ENCODE peak calls at places on chromosomes 2 and 18, in six cellular contexts. G, W, I, O, S and C are unnamed samples.

GRCh38 chr2:67574230-67574629 is 177.1 kb downstream of the ETAA1 start:
- DNase-seq in G (no peak), W (no peak), I (no peak), O (no peak), S (no peak), C (no peak)

GRCh38 chr18:48020337-48021250 is 90.1 kb upstream of the SMAD2 start:
- DNase-seq in G (no peak), W (no peak), I (no peak), O (no peak), S (no peak), C (no peak)

GRCh38 chr2:65231121-65231520 is 3.5 kb downstream of the ACTR2 start:
- DNase-seq in G (no peak), W (no peak), I (no peak), O (no peak), S (no peak), C (no peak)

GRCh38 chr2:32882911-32883810 is 63.6 kb upstream of the LTBP1 start:
- DNase-seq in G (no peak), W (no peak), I (no peak), O (no peak), S (no peak), C (no peak)

GRCh38 chr2:235098736-235099494 is 147.1 kb downstream of the SH3BP4 start:
- DNase-seq in G (no peak), W (no peak), I (no peak), O (no peak), S (no peak), C (peak)

GRCh38 chr2:44051948-44052347 is 56.2 kb upstream of the LRPPRC start:
- DNase-seq in G (no peak), W (no peak), I (no peak), O (no peak), S (no peak), C (peak)

GRCh38 chr2:216130346-216130951 is 21.3 kb downstream of the XRCC5 start:
- DNase-seq in G (peak), W (no peak), I (no peak), O (no peak), S (no peak), C (no peak)

GRCh38 chr2:232075859-232076258 is 114.3 kb downstream of the DIS3L2 start:
- DNase-seq in G (no peak), W (no peak), I (no peak), O (no peak), S (no peak), C (no peak)

GRCh38 chr2:44793322-44793870 is 148.1 kb upstream of the SIX3 start:
- DNase-seq in G (no peak), W (no peak), I (no peak), O (no peak), S (no peak), C (peak)

GRCh38 chr2:188414412-188414811 is 122.7 kb downstream of the GULP1 start:
- DNase-seq in G (no peak), W (no peak), I (no peak), O (no peak), S (no peak), C (no peak)

GRCh38 chr2:188884552-188884951 is 89.6 kb upstream of the COL3A1 start:
- DNase-seq in G (no peak), W (no peak), I (no peak), O (no peak), S (no peak), C (no peak)

GRCh38 chr18:50143295-50143694 is 51.7 kb downstream of the MYO5B start:
- DNase-seq in G (no peak), W (no peak), I (no peak), O (no peak), S (no peak), C (peak)

GRCh38 chr18:21853972-21854563 is 113.5 kb downstream of the MIB1 start:
- DNase-seq in G (no peak), W (no peak), I (peak), O (no peak), S (no peak), C (no peak)

GRCh38 chr18:7590800-7591560 is 23.9 kb downstream of the PTPRM start:
- DNase-seq in G (no peak), W (no peak), I (no peak), O (no peak), S (no peak), C (no peak)

GRCh38 chr2:175293776-175294175 is 112.3 kb upstream of the ATP5MC3 start:
- DNase-seq in G (no peak), W (no peak), I (no peak), O (no peak), S (peak), C (no peak)

GRCh38 chr2:112690853-112691390 is 29.9 kb upstream of the NT5DC4 start:
- DNase-seq in G (peak), W (peak), I (peak), O (no peak), S (peak), C (peak)

GRCh38 chr2:71668326-71669057 is 215.1 kb downstream of the DYSF start:
- DNase-seq in G (peak), W (no peak), I (no peak), O (no peak), S (no peak), C (no peak)

GRCh38 chr2:30978044-30978443 is 160.2 kb downstream of the GALNT14 start:
- DNase-seq in G (no peak), W (no peak), I (no peak), O (no peak), S (no peak), C (no peak)

GRCh38 chr2:88637464-88637863 is 10.2 kb upstream of the EIF2AK3 start:
- DNase-seq in G (no peak), W (no peak), I (no peak), O (no peak), S (no peak), C (no peak)

GRCh38 chr2:88639865-88640264 is 12.6 kb upstream of the EIF2AK3 start:
- DNase-seq in G (no peak), W (no peak), I (peak), O (no peak), S (no peak), C (no peak)

GRCh38 chr2:88638123-88638650 is 10.9 kb upstream of the EIF2AK3 start:
- DNase-seq in G (no peak), W (no peak), I (no peak), O (no peak), S (no peak), C (peak)

GRCh38 chr2:88641330-88641729 is 14.1 kb upstream of the EIF2AK3 start:
- DNase-seq in G (no peak), W (no peak), I (no peak), O (no peak), S (no peak), C (no peak)

DNA sequence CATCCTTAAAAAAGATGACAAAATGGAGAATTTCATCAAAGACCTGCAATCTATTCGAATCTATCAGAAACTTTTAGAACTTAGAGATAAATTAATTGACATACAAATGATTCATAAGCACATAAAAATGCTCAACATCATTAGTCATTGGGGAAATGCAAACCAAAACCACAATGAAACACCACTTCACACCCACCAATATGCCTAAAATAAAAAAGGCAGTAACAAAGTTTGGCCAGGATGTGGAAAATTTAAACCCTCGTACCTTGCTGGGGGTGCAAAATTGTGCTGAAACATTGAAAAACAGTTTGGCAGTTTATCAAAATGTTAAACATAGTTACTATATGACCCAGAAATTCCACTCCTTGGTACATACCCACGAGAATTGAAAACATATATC is 11.5 kb upstream of the EIF2AK3 start:
- DNase-seq in G (no peak), W (no peak), I (no peak), O (no peak), S (no peak), C (no peak)
- H3K4me2 ChIP-seq in G (no peak), W (no peak), I (no peak), O (peak), S (peak), C (no peak)

GRCh38 chr2:20005891-20006470 is 6.5 kb downstream of the MATN3 start:
- DNase-seq in G (no peak), W (no peak), I (no peak), O (no peak), S (no peak), C (no peak)

GRCh38 chr2:20005067-20005627 is 7.3 kb downstream of the MATN3 start:
- DNase-seq in G (peak), W (no peak), I (peak), O (no peak), S (no peak), C (no peak)

GRCh38 chr2:20001361-20001863 is 11.1 kb downstream of the MATN3 start:
- DNase-seq in G (no peak), W (no peak), I (no peak), O (no peak), S (no peak), C (no peak)
- TF ChIP-seq REST in G (no peak), W (no peak), I (no peak), O (no peak), S (no peak), C (no peak)

GRCh38 chr2:239252433-239253200 is 148.2 kb downstream of the HDAC4 start:
- DNase-seq in G (no peak), W (no peak), I (no peak), O (no peak), S (no peak), C (no peak)
- TF ChIP-seq POLR2AphosphoS5 in G (no peak), W (no peak), I (no peak), O (no peak), S (no peak), C (no peak)

GRCh38 chr2:688504-689076 is 11.4 kb upstream of the TMEM18 start:
- DNase-seq in G (no peak), W (no peak), I (no peak), O (no peak), S (no peak), C (no peak)
- H3K4me2 ChIP-seq in G (no peak), W (no peak), I (no peak), O (no peak), S (no peak), C (no peak)

GRCh38 chr18:58886864-58887612 is 22.4 kb downstream of the ZNF532 start:
- DNase-seq in G (no peak), W (no peak), I (no peak), O (no peak), S (no peak), C (no peak)

GRCh38 chr18:58884694-58885093 is 20.0 kb downstream of the ZNF532 start:
- DNase-seq in G (no peak), W (no peak), I (no peak), O (no peak), S (no peak), C (no peak)

GRCh38 chr18:58891753-58892152 is 27.1 kb downstream of the ZNF532 start:
- DNase-seq in G (no peak), W (no peak), I (no peak), O (no peak), S (no peak), C (no peak)

GRCh38 chr18:58882681-58883080 is 18.0 kb downstream of the ZNF532 start:
- DNase-seq in G (no peak), W (no peak), I (no peak), O (no peak), S (no peak), C (no peak)

DNA sequence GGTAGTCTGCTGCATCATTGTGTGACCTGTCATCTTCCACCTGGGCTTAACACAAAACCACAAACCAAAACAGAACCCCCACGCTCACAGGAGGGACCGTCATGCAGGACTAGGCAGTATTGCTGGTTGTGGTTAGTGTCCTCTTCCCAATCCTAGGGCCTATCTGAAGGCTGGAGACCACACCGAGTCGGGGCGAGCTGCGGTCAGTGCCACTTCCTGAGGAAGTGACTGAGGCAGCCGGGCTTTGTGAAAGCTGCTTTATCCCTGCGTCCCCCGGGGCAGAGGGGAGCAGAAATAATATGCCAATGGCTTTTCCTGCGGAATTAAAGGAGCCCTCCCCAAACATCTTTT is 22.9 kb downstream of the ZNF532 start:
- DNase-seq in G (no peak), W (peak), I (no peak), O (peak), S (no peak), C (no peak)
- TF ChIP-seq REST in G (no peak), W (no peak), I (no peak), O (no peak), S (no peak), C (no peak)

DNA sequence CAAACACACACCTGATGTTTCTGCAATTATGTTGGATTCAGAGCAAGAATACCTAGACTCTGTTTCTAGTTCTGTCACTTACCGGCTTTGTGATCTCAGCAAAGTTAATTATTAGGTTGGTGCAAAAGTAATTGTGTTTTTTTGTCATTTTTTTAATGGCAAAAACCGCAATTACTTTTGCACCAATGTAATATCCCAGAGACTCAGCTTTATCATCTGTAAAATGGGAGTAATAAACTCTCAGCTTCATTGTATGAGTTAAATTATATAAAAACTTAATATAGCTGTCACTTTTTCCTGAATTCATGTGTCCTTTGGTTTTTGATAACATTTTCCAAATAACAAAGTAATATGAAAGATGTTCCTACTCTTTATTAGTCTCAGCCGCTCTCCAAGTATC is 251.7 kb downstream of the TRIB2 start:
- DNase-seq in G (no peak), W (no peak), I (no peak), O (no peak), S (no peak), C (no peak)
- TF ChIP-seq POLR2AphosphoS5 in G (no peak), W (no peak), I (no peak), O (no peak), S (no peak), C (no peak)